ENCODE peak calls at places on chromosomes 16 and 17, in five cellular contexts. J is NCI-H1048; L is naive thymus-derived CD4-positive, alpha-beta T cell; A is fibroblast of lung; E is amniotic epithelial cell. C is an unnamed sample.

GRCh38 chr17:78933959-78934568 is 8.9 kb upstream of the TIMP2 start:
- DNase-seq in J (no peak), L (no peak), A (peak), E (peak), C (no peak)

GRCh38 chr16:67248401-67249177 is at the start of gene SLC9A5:
- DNase-seq in J (no peak), L (peak), A (no peak), E (no peak), C (peak)

GRCh38 chr17:51640108-51640622 is 379.8 kb downstream of the UTP18 start:
- DNase-seq in J (no peak), L (no peak), A (no peak), E (no peak), C (no peak)

GRCh38 chr17:82168568-82168967 is 44.1 kb downstream of the CCDC57 start:
- DNase-seq in J (no peak), L (no peak), A (no peak), E (no peak), C (no peak)

GRCh38 chr17:81821603-81822311 is 11.3 kb downstream of the MCRIP1 start:
- DNase-seq in J (peak), L (peak), A (peak), E (peak), C (no peak)

GRCh38 chr17:14779236-14779635 is 478.4 kb downstream of the HS3ST3B1 start:
- DNase-seq in J (no peak), L (no peak), A (no peak), E (no peak), C (no peak)

GRCh38 chr17:63477471-63478440 is 895 bp downstream of the ACE start:
- DNase-seq in J (no peak), L (no peak), A (no peak), E (no peak), C (no peak)

GRCh38 chr17:62825182-62825581 is 17.1 kb upstream of the MARCHF10 start:
- DNase-seq in J (no peak), L (no peak), A (no peak), E (no peak), C (no peak)

GRCh38 chr17:51397361-51398127 is 137.2 kb downstream of the UTP18 start:
- DNase-seq in J (no peak), L (no peak), A (no peak), E (no peak), C (no peak)

GRCh38 chr17:36942631-36943125 is 5.4 kb downstream of the LHX1 start:
- DNase-seq in J (no peak), L (no peak), A (no peak), E (no peak), C (no peak)

GRCh38 chr17:34892864-34893263 is 68.4 kb downstream of the CCT6B start:
- DNase-seq in J (no peak), L (no peak), A (no peak), E (no peak), C (no peak)

GRCh38 chr17:64638552-64639198 is 23.4 kb downstream of the SMURF2 start:
- DNase-seq in J (no peak), L (no peak), A (no peak), E (peak), C (no peak)

GRCh38 chr16:87384162-87384999 is 805 bp upstream of the FBXO31 start:
- DNase-seq in J (no peak), L (no peak), A (no peak), E (no peak), C (no peak)

GRCh38 chr17:44581868-44582267 is 24.6 kb downstream of the FZD2 start:
- DNase-seq in J (no peak), L (no peak), A (no peak), E (no peak), C (no peak)

GRCh38 chr17:17698869-17699351 is 17.7 kb downstream of the RAI1 start:
- DNase-seq in J (no peak), L (no peak), A (no peak), E (peak), C (no peak)

GRCh38 chr17:7204335-7204734 is 15.3 kb downstream of the DLG4 start:
- DNase-seq in J (no peak), L (no peak), A (no peak), E (no peak), C (no peak)

GRCh38 chr17:31413871-31414589 is 22.6 kb downstream of the RAB11FIP4 start:
- DNase-seq in J (no peak), L (no peak), A (peak), E (peak), C (no peak)

GRCh38 chr16:53504161-53504663 is 1.2 kb upstream of the AKTIP start:
- DNase-seq in J (no peak), L (no peak), A (peak), E (peak), C (no peak)

GRCh38 chr16:29925173-29925804 is 737 bp downstream of the KCTD13 start:
- DNase-seq in J (no peak), L (no peak), A (no peak), E (no peak), C (no peak)

GRCh38 chr17:251531-251930 is 70.1 kb upstream of the DOC2B start:
- DNase-seq in J (no peak), L (peak), A (no peak), E (no peak), C (no peak)

GRCh38 chr17:76550712-76551615 is 11.1 kb downstream of the PRCD start:
- DNase-seq in J (no peak), L (no peak), A (peak), E (peak), C (no peak)

GRCh38 chr16:50088302-50088701 is 22.5 kb downstream of the HEATR3 start:
- DNase-seq in J (no peak), L (no peak), A (no peak), E (no peak), C (no peak)

C was measured in T-helper 17 cell.